ENCODE peak calls at places on chromosome 1, in eight cellular contexts. M, E, Z, I, D, H, Q and N are unnamed samples.

GRCh38 chr1:12075195-12076114 is 12.4 kb downstream of the TNFRSF8 start:
- DNase-seq in E (no peak), I (peak; percentile 88), M (peak; percentile 73), Q (no peak), D (no peak), H (no peak), Z (no peak), N (no peak)

GRCh38 chr1:234956821-234957329 is 171.8 kb downstream of the TOMM20 start:
- DNase-seq in I (no peak), M (no peak), D (no peak), Q (no peak), H (no peak), E (no peak), Z (no peak), N (no peak)

GRCh38 chr1:2230781-2231666 is 2.9 kb downstream of the SKI start:
- DNase-seq in D (peak; percentile 75), E (no peak), H (peak; percentile 39), Q (no peak), M (no peak), I (peak; percentile 39), Z (no peak), N (no peak)

GRCh38 chr1:211752951-211753486 is 77.5 kb downstream of the LPGAT1 start:
- DNase-seq in H (no peak), M (no peak), E (no peak), Q (no peak), D (no peak), I (no peak), Z (no peak), N (no peak)

GRCh38 chr1:108661030-108661609 is at the start of gene HENMT1:
- DNase-seq in H (peak; percentile 55), E (peak; percentile 52), M (peak; percentile 28), I (peak; percentile 68), Q (no peak), Z (peak; percentile 79), D (peak; percentile 85), N (peak; percentile 64)

GRCh38 chr1:77543822-77544448 is 138.5 kb downstream of the ZZZ3 start:
- DNase-seq in Z (no peak), M (peak; percentile 47), I (no peak), Q (no peak), E (no peak), H (no peak), D (no peak), N (no peak)

GRCh38 chr1:231241751-231242150 is 739 bp downstream of the GNPAT start:
- DNase-seq in M (peak; percentile 17), D (no peak), H (no peak), Q (no peak), E (no peak), I (peak; percentile 22), Z (peak; percentile 43), N (no peak)

GRCh38 chr1:6208723-6209660 is 3.1 kb downstream of the RNF207 start:
- DNase-seq in H (no peak), Q (no peak), I (peak; percentile 50), M (no peak), E (peak; percentile 82), D (peak; percentile 76), Z (peak; percentile 67), N (peak; percentile 59)

GRCh38 chr1:111725192-111725591 is 14.0 kb downstream of the INKA2 start:
- DNase-seq in Q (no peak), Z (no peak), I (no peak), D (no peak), H (no peak), M (no peak), E (no peak), N (no peak)